ENCODE peak calls at places on chromosomes 13 and 19, in nine cellular contexts. O is neuronal stem cell, M is stromal cell of bone marrow, T is H7, R is fibroblast of pulmonary artery, C is hippocampal formation, E is astrocyte of the hippocampus, H is RWPE1, N is upper lobe of right lung. X is an unnamed sample.

GRCh38 chr19:39413903-39414608 is 1.6 kb downstream of the PLEKHG2 start:
- DNase-seq in T (peak; percentile 75), O (no peak), M (no peak), C (no peak), N (peak; percentile 71), H (no peak), E (peak; percentile 55), R (no peak), X (no peak)

GRCh38 chr19:46461537-46461936 is 9.8 kb downstream of the PNMA8A start:
- DNase-seq in E (no peak), O (no peak), N (no peak), R (no peak), M (no peak), C (no peak), H (peak; percentile 81), T (no peak), X (no peak)

GRCh38 chr13:38980628-38981078 is 10.0 kb downstream of the STOML3 start:
- DNase-seq in N (no peak), H (no peak), O (peak; percentile 12), T (no peak), M (no peak), E (no peak), R (no peak), C (no peak), X (no peak)

GRCh38 chr19:913080-913748 is at the start of gene R3HDM4:
- DNase-seq in R (peak; percentile 48), E (peak; percentile 83), O (no peak), N (peak; percentile 93), T (peak; percentile 97), C (peak; percentile 54), M (no peak), H (peak; percentile 67), X (peak; percentile 60)

GRCh38 chr13:77868717-77869116 is 49.9 kb downstream of the EDNRB start:
- DNase-seq in C (no peak), T (no peak), H (no peak), M (no peak), E (no peak), O (no peak), R (peak; percentile 50), N (no peak), X (no peak)

GRCh38 chr19:604355-604754 is 14.7 kb downstream of the HCN2 start:
- DNase-seq in H (peak; percentile 37), T (no peak), C (no peak), R (no peak), E (no peak), O (no peak), M (no peak), N (no peak), X (no peak)

GRCh38 chr19:17309962-17310461 is 649 bp downstream of the DDA1 start:
- DNase-seq in T (no peak), N (no peak), H (no peak), E (no peak), M (no peak), C (no peak), O (no peak), R (no peak), X (no peak)

GRCh38 chr19:39765091-39766076 is 13.3 kb upstream of the LEUTX start:
- DNase-seq in N (no peak), E (peak; percentile 52), R (peak; percentile 66), T (peak; percentile 22), M (peak; percentile 13), C (no peak), H (peak; percentile 24), O (peak; percentile 48), X (peak; percentile 10)

GRCh38 chr19:29680937-29681336 is 15.7 kb downstream of the PLEKHF1 start:
- DNase-seq in H (no peak), C (no peak), T (no peak), M (no peak), O (no peak), E (no peak), N (no peak), R (no peak), X (no peak)

GRCh38 chr13:43905435-43906031 is 25.8 kb downstream of the LACC1 start:
- DNase-seq in H (peak; percentile 49), M (peak; percentile 55), C (peak; percentile 76), R (peak; percentile 86), E (peak; percentile 81), T (peak; percentile 62), O (peak; percentile 54), N (no peak), X (peak; percentile 64)

GRCh38 chr19:1132625-1133383 is 29.0 kb downstream of the GPX4 start:
- DNase-seq in H (no peak), C (no peak), M (no peak), R (no peak), N (no peak), O (no peak), T (no peak), E (peak; percentile 35), X (peak; percentile 34)

GRCh38 chr19:56566904-56567273 is 379 bp upstream of the ZNF470 start:
- DNase-seq in T (peak; percentile 62), O (no peak), H (peak; percentile 26), E (no peak), N (peak; percentile 78), R (no peak), M (peak; percentile 5), C (peak; percentile 5), X (peak; percentile 28)

GRCh38 chr19:52936151-52936957 is 13.1 kb upstream of the ZNF888 start:
- DNase-seq in M (no peak), E (no peak), R (no peak), C (no peak), H (no peak), O (no peak), N (no peak), T (no peak), X (no peak)

GRCh38 chr19:52248256-52248655 is 21.1 kb upstream of the ZNF766 start:
- DNase-seq in T (peak; percentile 37), C (no peak), O (no peak), N (no peak), E (peak; percentile 35), H (no peak), M (peak; percentile 32), R (peak; percentile 51), X (peak; percentile 23)

GRCh38 chr13:110351636-110352420 is 44.7 kb downstream of the COL4A2 start:
- DNase-seq in C (no peak), N (no peak), H (no peak), M (no peak), E (no peak), O (no peak), T (no peak), R (no peak), X (no peak)

GRCh38 chr13:44747179-44747578 is 171.0 kb upstream of the TSC22D1 start:
- DNase-seq in H (no peak), O (no peak), E (no peak), M (no peak), N (no peak), C (no peak), R (no peak), T (no peak), X (no peak)

GRCh38 chr19:38970664-38971532 is 4.6 kb downstream of the FBXO17 start:
- DNase-seq in R (peak; percentile 22), E (no peak), T (no peak), C (no peak), N (no peak), M (no peak), O (no peak), H (no peak), X (peak; percentile 82)

GRCh38 chr13:70960841-70961443 is 852.7 kb upstream of the KLHL1 start:
- DNase-seq in M (peak; percentile 3), T (no peak), O (peak; percentile 29), E (peak; percentile 62), C (peak; percentile 36), N (no peak), H (no peak), R (peak; percentile 61), X (peak; percentile 2)

GRCh38 chr13:66665991-66666390 is 564.1 kb downstream of the PCDH9 start:
- DNase-seq in E (peak; percentile 96), R (peak; percentile 78), N (peak; percentile 38), T (peak; percentile 2), H (no peak), C (peak; percentile 33), M (peak; percentile 96), O (peak; percentile 61), X (peak; percentile 94)

GRCh38 chr13:30042891-30043630 is 192.6 kb upstream of the UBL3 start:
- DNase-seq in N (no peak), O (no peak), M (no peak), H (no peak), E (no peak), C (no peak), T (no peak), R (no peak), X (no peak)

GRCh38 chr19:934197-934840 is 8.5 kb downstream of the ARID3A start:
- DNase-seq in R (no peak), E (no peak), M (no peak), C (no peak), T (no peak), N (no peak), H (no peak), O (no peak), X (no peak)

GRCh38 chr13:25987987-25988386 is 63.8 kb downstream of the SHISA2 start:
- DNase-seq in R (no peak), C (no peak), E (no peak), O (no peak), N (no peak), M (no peak), T (no peak), H (no peak), X (no peak)

GRCh38 chr13:105442941-105443340 is 1092.5 kb downstream of the EFNB2 start:
- DNase-seq in E (peak; percentile 96), O (no peak), N (no peak), M (peak; percentile 98), C (no peak), T (no peak), H (peak; percentile 93), R (peak; percentile 99), X (peak; percentile 86)

GRCh38 chr19:43311706-43312105 is 41.8 kb upstream of the CD177 start:
- DNase-seq in H (no peak), T (no peak), O (no peak), E (no peak), R (no peak), M (no peak), N (no peak), C (no peak), X (no peak)